ENCODE peak calls at places on chromosomes 13 and 19, in eight cellular contexts. B is heart left ventricle, O is amygdala, R is mucosa of gallbladder, P is T-helper 9 cell, Q is sciatic nerve, F is NCI-H2227 treated with DMSO at 0.1 percent for 48 hours, N is endothelial cell. G is an unnamed sample.

GRCh38 chr13:112687836-112688559 is 1.8 kb upstream of the ATP11A start:
- DNase-seq in B (no peak), O (no peak), R (no peak), P (no peak), Q (no peak), F (no peak), N (no peak), G (no peak)

GRCh38 chr19:48350856-48351255 is 12.9 kb downstream of the TMEM143 start:
- DNase-seq in B (no peak), O (no peak), R (no peak), P (no peak), Q (no peak), F (no peak), N (no peak), G (no peak)

GRCh38 chr19:37932985-37933953 is 26.3 kb downstream of the SIPA1L3 start:
- DNase-seq in B (peak), O (no peak), R (peak), P (no peak), Q (no peak), F (peak), N (no peak), G (peak)

GRCh38 chr19:31118926-31119325 is 230.3 kb downstream of the TSHZ3 start:
- DNase-seq in B (no peak), O (no peak), R (no peak), P (no peak), Q (no peak), F (no peak), N (no peak), G (no peak)

GRCh38 chr13:31162151-31163008 is 676 bp upstream of the HSPH1 start:
- DNase-seq in B (peak), O (peak), R (peak), P (peak), Q (peak), F (peak), N (peak), G (peak)

GRCh38 chr13:29888306-29888705 is 37.9 kb upstream of the UBL3 start:
- DNase-seq in B (no peak), O (no peak), R (no peak), P (no peak), Q (no peak), F (no peak), N (no peak), G (no peak)

GRCh38 chr19:7700128-7700470 is 1.8 kb downstream of the FCER2 start:
- DNase-seq in B (no peak), O (no peak), R (no peak), P (no peak), Q (no peak), F (no peak), N (no peak), G (no peak)

GRCh38 chr13:83151308-83151660 is 731.0 kb downstream of the SLITRK1 start:
- DNase-seq in B (no peak), O (no peak), R (no peak), P (no peak), Q (no peak), F (no peak), N (no peak), G (no peak)

GRCh38 chr19:39265321-39265916 is 2.8 kb upstream of the IFNL2 start:
- DNase-seq in B (no peak), O (no peak), R (no peak), P (no peak), Q (peak), F (no peak), N (no peak), G (no peak)

GRCh38 chr13:109998808-109999528 is 212.6 kb upstream of the IRS2 start:
- DNase-seq in B (no peak), O (no peak), R (no peak), P (no peak), Q (no peak), F (no peak), N (no peak), G (no peak)

GRCh38 chr19:38653028-38653571 is 5.7 kb downstream of the ACTN4 start:
- DNase-seq in B (no peak), O (no peak), R (peak), P (no peak), Q (no peak), F (peak), N (no peak), G (peak)

GRCh38 chr13:20993661-20994440 is 67.5 kb downstream of the LATS2 start:
- DNase-seq in B (no peak), O (no peak), R (no peak), P (no peak), Q (peak), F (no peak), N (no peak), G (no peak)

GRCh38 chr13:41995946-41996345 is 35.0 kb upstream of the VWA8 start:
- DNase-seq in B (no peak), O (no peak), R (no peak), P (no peak), Q (no peak), F (no peak), N (no peak), G (no peak)

GRCh38 chr19:40147338-40147692 is 43.9 kb upstream of the MAP3K10 start:
- DNase-seq in B (no peak), O (no peak), R (peak), P (no peak), Q (no peak), F (no peak), N (no peak), G (no peak)

GRCh38 chr13:113152894-113153809 is 5.3 kb upstream of the PROZ start:
- DNase-seq in B (peak), O (no peak), R (peak), P (peak), Q (peak), F (no peak), N (peak), G (peak)

GRCh38 chr19:576768-577438 is 4.5 kb downstream of the BSG start:
- DNase-seq in B (peak), O (no peak), R (no peak), P (no peak), Q (no peak), F (no peak), N (no peak), G (no peak)

GRCh38 chr13:111115051-111115840 is at the start of gene ARHGEF7:
- DNase-seq in B (no peak), O (no peak), R (no peak), P (no peak), Q (no peak), F (no peak), N (peak), G (no peak)

GRCh38 chr19:45058622-45059159 is 17.6 kb downstream of the ZNF296 start:
- DNase-seq in B (no peak), O (no peak), R (no peak), P (no peak), Q (no peak), F (no peak), N (no peak), G (no peak)

GRCh38 chr13:99982741-99983400 is 1.3 kb downstream of the ZIC2 start:
- DNase-seq in B (no peak), O (no peak), R (no peak), P (no peak), Q (no peak), F (no peak), N (peak), G (no peak)

GRCh38 chr13:112968910-112969691 is at the start of gene MCF2L:
- DNase-seq in B (peak), O (peak), R (peak), P (peak), Q (peak), F (peak), N (no peak), G (peak)

GRCh38 chr19:16200038-16200775 is 2.5 kb downstream of the AP1M1 start:
- DNase-seq in B (no peak), O (no peak), R (no peak), P (no peak), Q (peak), F (no peak), N (no peak), G (no peak)

GRCh38 chr13:80558074-80558473 is 217.1 kb upstream of the SPRY2 start:
- DNase-seq in B (no peak), O (no peak), R (no peak), P (no peak), Q (no peak), F (no peak), N (no peak), G (no peak)

GRCh38 chr13:44064376-44064775 is 184.7 kb downstream of the LACC1 start:
- DNase-seq in B (no peak), O (no peak), R (no peak), P (no peak), Q (no peak), F (no peak), N (no peak), G (no peak)

GRCh38 chr13:75864718-75865117 is 228.6 kb downstream of the LMO7 start:
- DNase-seq in B (no peak), O (no peak), R (no peak), P (no peak), Q (no peak), F (no peak), N (no peak), G (no peak)

GRCh38 chr13:67351915-67352314 is 121.8 kb upstream of the PCDH9 start:
- DNase-seq in B (no peak), O (no peak), R (no peak), P (no peak), Q (no peak), F (no peak), N (no peak), G (no peak)

GRCh38 chr13:46232281-46232680 is 20.6 kb downstream of the LRRC63 start:
- DNase-seq in B (no peak), O (no peak), R (no peak), P (no peak), Q (no peak), F (no peak), N (no peak), G (no peak)

GRCh38 chr19:46950526-46951235 is 69.0 kb upstream of the NPAS1 start:
- DNase-seq in B (no peak), O (no peak), R (no peak), P (no peak), Q (no peak), F (no peak), N (no peak), G (no peak)

GRCh38 chr19:51359294-51359693 is 6.9 kb downstream of the ETFB start:
- DNase-seq in B (no peak), O (no peak), R (no peak), P (no peak), Q (no peak), F (no peak), N (no peak), G (no peak)

GRCh38 chr13:74306496-74306895 is 172.3 kb upstream of the KLF12 start:
- DNase-seq in B (no peak), O (no peak), R (no peak), P (no peak), Q (no peak), F (no peak), N (no peak), G (no peak)

GRCh38 chr13:40132249-40132648 is 476.8 kb downstream of the COG6 start:
- DNase-seq in B (no peak), O (no peak), R (no peak), P (no peak), Q (no peak), F (no peak), N (no peak), G (no peak)

GRCh38 chr13:46896346-46897138 is at the start of gene HTR2A:
- DNase-seq in B (peak), O (no peak), R (no peak), P (no peak), Q (peak), F (peak), N (no peak), G (no peak)

GRCh38 chr13:90230311-90230710 is 1117.2 kb upstream of the MIR17HG start:
- DNase-seq in B (no peak), O (no peak), R (no peak), P (no peak), Q (no peak), F (no peak), N (no peak), G (no peak)

GRCh38 chr13:66491241-66491640 is 738.9 kb downstream of the PCDH9 start:
- DNase-seq in B (no peak), O (no peak), R (no peak), P (no peak), Q (no peak), F (no peak), N (no peak), G (no peak)

GRCh38 chr13:63636231-63636993 is 2220.8 kb upstream of the PCDH20 start:
- DNase-seq in B (no peak), O (no peak), R (no peak), P (no peak), Q (no peak), F (peak), N (peak), G (no peak)

GRCh38 chr13:32736648-32737047 is 150.4 kb downstream of the PDS5B start:
- DNase-seq in B (no peak), O (no peak), R (no peak), P (no peak), Q (no peak), F (no peak), N (no peak), G (no peak)

GRCh38 chr13:31361673-31362072 is 161.9 kb downstream of the B3GLCT start:
- DNase-seq in B (no peak), O (no peak), R (no peak), P (no peak), Q (no peak), F (no peak), N (no peak), G (no peak)

GRCh38 chr19:46265217-46265828 is 31.5 kb upstream of the HIF3A start:
- DNase-seq in B (no peak), O (peak), R (peak), P (peak), Q (peak), F (peak), N (peak), G (peak)

GRCh38 chr19:39155741-39156140 is 30.2 kb downstream of the PAK4 start:
- DNase-seq in B (no peak), O (no peak), R (no peak), P (no peak), Q (no peak), F (no peak), N (no peak), G (no peak)

G was measured in transverse colon.